ENCODE peak calls at places on chromosomes 13 and 19, in five cellular contexts. D is NCI-H1092; B is GM23338; T is MCF 10A; H is stimulated activated CD4-positive, alpha-beta T cell treated with anti-CD3 and anti-CD28 coated beads, Interleukin-15, amount 100 ng/mL, for 48 hours. V is an unnamed sample.

GRCh38 chr13:38630780-38631179 is 56.1 kb upstream of the FREM2 start:
- DNase-seq in B (no peak), H (no peak), D (no peak), T (peak; percentile 25), V (no peak)

GRCh38 chr19:14479985-14480694 is 5.0 kb upstream of the PTGER1 start:
- DNase-seq in T (no peak), H (peak; percentile 69), B (peak; percentile 89), D (no peak), V (no peak)

GRCh38 chr13:42354246-42355117 is 82.5 kb downstream of the AKAP11 start:
- DNase-seq in D (no peak), T (no peak), H (peak; percentile 36), B (peak; percentile 19), V (no peak)

GRCh38 chr19:1864480-1865171 is 1.2 kb upstream of the KLF16 start:
- DNase-seq in H (peak; percentile 47), B (peak; percentile 90), D (no peak), T (peak; percentile 77), V (no peak)

GRCh38 chr13:35983206-35983605 is 148.0 kb downstream of the DCLK1 start:
- DNase-seq in D (no peak), B (no peak), T (no peak), H (no peak), V (no peak)

GRCh38 chr13:51781246-51782022 is 22.5 kb downstream of the DHRS12 start:
- DNase-seq in H (no peak), B (peak; percentile 74), D (no peak), T (peak; percentile 70), V (no peak)

GRCh38 chr13:114027046-114027760 is 53.3 kb upstream of the C13orf46 start:
- DNase-seq in T (no peak), B (no peak), D (no peak), H (no peak), V (no peak)

GRCh38 chr13:98706446-98707110 is 45.9 kb downstream of the SLC15A1 start:
- DNase-seq in D (no peak), H (no peak), T (peak; percentile 6), B (no peak), V (no peak)

GRCh38 chr19:56118666-56119584 is 2.2 kb downstream of the ZNF787 start:
- DNase-seq in H (no peak), B (no peak), T (no peak), D (no peak), V (no peak)

GRCh38 chr13:23610187-23610576 is 40.0 kb downstream of the TNFRSF19 start:
- DNase-seq in B (no peak), H (no peak), D (no peak), T (no peak), V (no peak)

GRCh38 chr13:113742000-113742441 is 17.0 kb upstream of the TMEM255B start:
- DNase-seq in H (no peak), B (peak; percentile 62), D (peak; percentile 71), T (peak; percentile 62), V (no peak)

GRCh38 chr19:46604781-46605355 is 3.7 kb downstream of the CALM3 start:
- DNase-seq in D (no peak), T (no peak), H (no peak), B (no peak), V (no peak)

GRCh38 chr19:1047696-1048147 is 7.8 kb downstream of the ABCA7 start:
- DNase-seq in D (no peak), B (peak; percentile 84), H (no peak), T (no peak), V (no peak)

GRCh38 chr13:37597477-37597876 is 1.1 kb downstream of the POSTN start:
- DNase-seq in T (no peak), B (no peak), D (no peak), H (no peak), V (no peak)

GRCh38 chr19:31529121-31529520 is 179.9 kb upstream of the TSHZ3 start:
- DNase-seq in D (no peak), T (no peak), H (no peak), B (no peak), V (no peak)

GRCh38 chr19:10421240-10421948 is 1.1 kb downstream of the PDE4A start:
- DNase-seq in H (no peak), T (no peak), D (no peak), B (no peak), V (no peak)

GRCh38 chr19:11530432-11530831 is 1.5 kb upstream of the ECSIT start:
- DNase-seq in B (peak; percentile 96), H (peak; percentile 49), D (peak; percentile 94), T (peak; percentile 95), V (peak; percentile 93)

GRCh38 chr13:35984776-35985453 is 146.3 kb downstream of the DCLK1 start:
- DNase-seq in H (no peak), D (peak; percentile 74), B (peak; percentile 78), T (no peak), V (no peak)

GRCh38 chr13:71522976-71523517 is 344.0 kb downstream of the DACH1 start:
- DNase-seq in H (no peak), T (no peak), B (no peak), D (peak; percentile 57), V (no peak)

GRCh38 chr13:50156140-50156539 is 140.9 kb downstream of the KCNRG start:
- DNase-seq in B (no peak), D (no peak), H (no peak), T (peak; percentile 25), V (no peak)

GRCh38 chr13:92196566-92197256 is 798.3 kb downstream of the GPC5 start:
- DNase-seq in D (peak; percentile 57), T (no peak), H (no peak), B (no peak), V (no peak)

GRCh38 chr13:27619711-27620376 is 485 bp downstream of the LNX2 start:
- DNase-seq in T (peak; percentile 23), B (peak; percentile 43), H (peak; percentile 21), D (no peak), V (no peak)

GRCh38 chr19:51808333-51808986 is 13.5 kb downstream of the FPR3 start:
- DNase-seq in D (no peak), H (no peak), B (no peak), T (peak; percentile 81), V (no peak)

GRCh38 chr13:64332048-64332447 is 2898.1 kb downstream of the PCDH9 start:
- DNase-seq in B (no peak), H (no peak), D (peak; percentile 84), T (no peak), V (no peak)

GRCh38 chr19:33472696-33473624 is 48.6 kb downstream of the PEPD start:
- DNase-seq in B (no peak), D (no peak), T (peak; percentile 81), H (no peak), V (no peak)

GRCh38 chr19:54515156-54515555 is 12.5 kb downstream of the LAIR2 start:
- DNase-seq in H (no peak), B (no peak), T (no peak), D (no peak), V (no peak)

GRCh38 chr19:13381827-13382632 is 124.2 kb downstream of the CACNA1A start:
- DNase-seq in D (no peak), H (no peak), B (no peak), T (no peak), V (no peak)

GRCh38 chr19:27884376-27884775 is 1328.6 kb downstream of the UQCRFS1 start:
- DNase-seq in D (no peak), B (no peak), T (no peak), H (no peak), V (no peak)

GRCh38 chr13:42651936-42652641 is 78.1 kb downstream of the TNFSF11 start:
- DNase-seq in B (no peak), H (no peak), T (no peak), D (no peak), V (no peak)

GRCh38 chr19:33392341-33393285 is 19.1 kb downstream of the CEBPG start:
- DNase-seq in T (no peak), H (no peak), B (no peak), D (peak; percentile 25), V (no peak)

GRCh38 chr19:28184997-28185396 is 1028.0 kb downstream of the UQCRFS1 start:
- DNase-seq in H (no peak), B (no peak), D (no peak), T (no peak), V (no peak)

GRCh38 chr13:99425485-99426341 is 75.6 kb upstream of the TM9SF2 start:
- DNase-seq in D (no peak), H (no peak), T (no peak), B (no peak), V (peak; percentile 19)

GRCh38 chr19:39546599-39546998 is 6.6 kb upstream of the EID2 start:
- DNase-seq in H (no peak), D (no peak), B (peak; percentile 39), T (peak; percentile 7), V (no peak)

GRCh38 chr19:49393871-49394270 is 5.8 kb downstream of the KASH5 start:
- DNase-seq in T (no peak), D (no peak), H (no peak), B (no peak), V (no peak)

GRCh38 chr13:100658363-100658762 is 16.2 kb downstream of the TMTC4 start:
- DNase-seq in H (no peak), B (no peak), T (no peak), D (no peak), V (no peak)

GRCh38 chr19:39262496-39262895 is 5.7 kb upstream of the IFNL2 start:
- DNase-seq in B (no peak), H (no peak), D (no peak), T (no peak), V (no peak)

GRCh38 chr13:75867718-75868117 is 231.6 kb downstream of the LMO7 start:
- DNase-seq in B (no peak), D (no peak), T (no peak), H (no peak), V (no peak)